ENCODE peak calls at places on chromosome 6, in seven cellular contexts. One of them, this sample, is unnamed.

GRCh38 chr6:95576621-95577316 is 566 bp upstream of the MANEA start:
- DNase-seq in H7: no peak
- DNase-seq in EH: peak
- DNase-seq in OCI-M1: peak
- DNase-seq in AG08396: no peak
- DNase-seq in endothelial cell: no peak
- DNase-seq in naive thymus-derived CD8-positive, alpha-beta T cell: no peak
- DNase-seq in this sample: no peak

GRCh38 chr6:7088076-7088742 is 19.6 kb upstream of the RREB1 start:
- DNase-seq in H7: no peak
- DNase-seq in naive thymus-derived CD8-positive, alpha-beta T cell: no peak
- DNase-seq in EH: no peak
- DNase-seq in endothelial cell: no peak
- DNase-seq in AG08396: no peak
- DNase-seq in OCI-M1: no peak
- DNase-seq in this sample: no peak

GRCh38 chr6:15948930-15949900 is 179.7 kb upstream of the MYLIP start:
- DNase-seq in naive thymus-derived CD8-positive, alpha-beta T cell: no peak
- DNase-seq in AG08396: no peak
- DNase-seq in endothelial cell: no peak
- DNase-seq in H7: no peak
- DNase-seq in OCI-M1: no peak
- DNase-seq in EH: no peak
- DNase-seq in this sample: peak

GRCh38 chr6:72952808-72953630 is 272.3 kb downstream of the KHDC1L start:
- DNase-seq in endothelial cell: no peak
- DNase-seq in AG08396: no peak
- DNase-seq in EH: peak
- DNase-seq in H7: no peak
- DNase-seq in naive thymus-derived CD8-positive, alpha-beta T cell: no peak
- DNase-seq in OCI-M1: no peak
- DNase-seq in this sample: no peak

GRCh38 chr6:12608016-12608860 is 108.3 kb upstream of the PHACTR1 start:
- DNase-seq in endothelial cell: no peak
- DNase-seq in naive thymus-derived CD8-positive, alpha-beta T cell: no peak
- DNase-seq in EH: peak
- DNase-seq in OCI-M1: peak
- DNase-seq in H7: no peak
- DNase-seq in AG08396: no peak
- DNase-seq in this sample: no peak

GRCh38 chr6:166343157-166343502 is 785 bp upstream of the SFT2D1 start:
- DNase-seq in OCI-M1: peak
- DNase-seq in endothelial cell: no peak
- DNase-seq in H7: no peak
- DNase-seq in EH: no peak
- DNase-seq in AG08396: no peak
- DNase-seq in naive thymus-derived CD8-positive, alpha-beta T cell: no peak
- DNase-seq in this sample: no peak

GRCh38 chr6:136774228-136775041 is 17.8 kb downstream of the MAP3K5 start:
- DNase-seq in naive thymus-derived CD8-positive, alpha-beta T cell: no peak
- DNase-seq in endothelial cell: no peak
- DNase-seq in H7: no peak
- DNase-seq in AG08396: no peak
- DNase-seq in OCI-M1: peak
- DNase-seq in EH: peak
- DNase-seq in this sample: no peak

GRCh38 chr6:165884813-165885765 is 222.0 kb upstream of the PDE10A start:
- DNase-seq in AG08396: peak
- DNase-seq in EH: peak
- DNase-seq in endothelial cell: peak
- DNase-seq in H7: peak
- DNase-seq in naive thymus-derived CD8-positive, alpha-beta T cell: peak
- DNase-seq in OCI-M1: peak
- DNase-seq in this sample: no peak

GRCh38 chr6:41428995-41429417 is 93.6 kb downstream of the NCR2 start:
- DNase-seq in AG08396: no peak
- DNase-seq in endothelial cell: no peak
- DNase-seq in H7: peak
- DNase-seq in EH: peak
- DNase-seq in naive thymus-derived CD8-positive, alpha-beta T cell: no peak
- DNase-seq in OCI-M1: peak
- DNase-seq in this sample: no peak

GRCh38 chr6:52815167-52816092 is 11.8 kb upstream of the GSTA1 start:
- DNase-seq in naive thymus-derived CD8-positive, alpha-beta T cell: no peak
- DNase-seq in OCI-M1: peak
- DNase-seq in EH: peak
- DNase-seq in H7: peak
- DNase-seq in AG08396: peak
- DNase-seq in endothelial cell: peak
- DNase-seq in this sample: no peak

GRCh38 chr6:157282279-157282678 is 41.0 kb downstream of the TMEM242 start:
- DNase-seq in naive thymus-derived CD8-positive, alpha-beta T cell: no peak
- DNase-seq in AG08396: no peak
- DNase-seq in EH: no peak
- DNase-seq in endothelial cell: no peak
- DNase-seq in OCI-M1: no peak
- DNase-seq in H7: no peak
- DNase-seq in this sample: no peak

GRCh38 chr6:53727748-53728147 is 62.2 kb upstream of the KLHL31 start:
- DNase-seq in AG08396: peak
- DNase-seq in OCI-M1: no peak
- DNase-seq in endothelial cell: no peak
- DNase-seq in EH: peak
- DNase-seq in H7: no peak
- DNase-seq in naive thymus-derived CD8-positive, alpha-beta T cell: no peak
- DNase-seq in this sample: no peak

GRCh38 chr6:4664117-4664626 is 112.0 kb upstream of the CDYL start:
- DNase-seq in H7: no peak
- DNase-seq in endothelial cell: no peak
- DNase-seq in EH: peak
- DNase-seq in AG08396: peak
- DNase-seq in OCI-M1: no peak
- DNase-seq in naive thymus-derived CD8-positive, alpha-beta T cell: no peak
- DNase-seq in this sample: no peak

GRCh38 chr6:3357669-3358068 is 98.9 kb downstream of the PSMG4 start:
- DNase-seq in H7: no peak
- DNase-seq in naive thymus-derived CD8-positive, alpha-beta T cell: no peak
- DNase-seq in AG08396: no peak
- DNase-seq in endothelial cell: no peak
- DNase-seq in OCI-M1: no peak
- DNase-seq in EH: no peak
- DNase-seq in this sample: no peak